ENCODE peak calls at places on chromosome 18, in ten cellular contexts. Z is HCT116, F is breast epithelium, A is spleen, Q is thyroid gland, R is body of pancreas, Y is A549, G is right lobe of liver, T is tibial nerve, M is lower leg skin. N is an unnamed sample.

GRCh38 chr18:41484069-41484468 is 471.0 kb upstream of the PIK3C3 start:
- DNase-seq in G (no peak), T (no peak), Q (no peak), Z (no peak), M (no peak), A (no peak), Y (no peak), R (peak), F (no peak), N (no peak)

GRCh38 chr18:61891874-61892273 is 933 bp downstream of the RNF152 start:
- DNase-seq in Z (no peak), G (no peak), Q (no peak), M (no peak), R (no peak), Y (no peak), A (no peak), T (no peak), F (no peak), N (no peak)

GRCh38 chr18:36031903-36032302 is 35.5 kb downstream of the RPRD1A start:
- DNase-seq in G (no peak), M (no peak), Y (no peak), A (no peak), T (no peak), Q (no peak), F (no peak), Z (no peak), R (no peak), N (no peak)

GRCh38 chr18:31721596-31721995 is 37.2 kb upstream of the B4GALT6 start:
- DNase-seq in Y (no peak), M (no peak), R (no peak), Z (no peak), G (no peak), T (no peak), F (no peak), A (no peak), Q (no peak), N (no peak)

GRCh38 chr18:69064063-69064462 is 266.2 kb downstream of the CCDC102B start:
- DNase-seq in F (no peak), Z (no peak), Y (no peak), A (no peak), Q (no peak), T (no peak), R (no peak), G (no peak), M (no peak), N (no peak)

GRCh38 chr18:43661570-43661969 is 384.3 kb upstream of the SYT4 start:
- DNase-seq in F (no peak), Z (no peak), Y (peak), M (no peak), T (no peak), R (peak), G (no peak), Q (peak), A (no peak), N (no peak)

GRCh38 chr18:55753643-55754255 is 165.8 kb upstream of the TCF4 start:
- DNase-seq in G (no peak), Z (no peak), M (no peak), Y (peak), R (no peak), Q (no peak), T (no peak), F (no peak), A (no peak), N (peak)

GRCh38 chr18:34028341-34028740 is 196.4 kb downstream of the NOL4 start:
- DNase-seq in Z (no peak), R (no peak), T (no peak), Q (no peak), A (no peak), M (no peak), F (no peak), Y (no peak), G (peak), N (no peak)

GRCh38 chr18:32879497-32879896 is 106.7 kb upstream of the KLHL14 start:
- DNase-seq in Z (no peak), R (no peak), A (no peak), G (no peak), T (no peak), M (no peak), Y (no peak), Q (no peak), F (no peak), N (no peak)

GRCh38 chr18:79404567-79404910 is 8.8 kb downstream of the NFATC1 start:
- DNase-seq in Z (no peak), M (no peak), Y (no peak), T (no peak), R (no peak), F (no peak), A (peak), Q (no peak), G (no peak), N (no peak)

GRCh38 chr18:79403723-79404566 is 8.2 kb downstream of the NFATC1 start:
- DNase-seq in G (peak), Q (no peak), Y (no peak), Z (no peak), R (no peak), M (no peak), A (peak), F (no peak), T (no peak), N (no peak)

GRCh38 chr18:79405019-79405780 is 9.5 kb downstream of the NFATC1 start:
- DNase-seq in Q (no peak), R (no peak), F (no peak), T (no peak), A (peak), Z (no peak), M (no peak), G (peak), Y (no peak), N (no peak)

GRCh38 chr18:79406708-79407107 is 11.0 kb downstream of the NFATC1 start:
- DNase-seq in F (no peak), M (no peak), R (no peak), Z (no peak), Q (no peak), A (peak), G (peak), T (no peak), Y (no peak), N (no peak)

DNA sequence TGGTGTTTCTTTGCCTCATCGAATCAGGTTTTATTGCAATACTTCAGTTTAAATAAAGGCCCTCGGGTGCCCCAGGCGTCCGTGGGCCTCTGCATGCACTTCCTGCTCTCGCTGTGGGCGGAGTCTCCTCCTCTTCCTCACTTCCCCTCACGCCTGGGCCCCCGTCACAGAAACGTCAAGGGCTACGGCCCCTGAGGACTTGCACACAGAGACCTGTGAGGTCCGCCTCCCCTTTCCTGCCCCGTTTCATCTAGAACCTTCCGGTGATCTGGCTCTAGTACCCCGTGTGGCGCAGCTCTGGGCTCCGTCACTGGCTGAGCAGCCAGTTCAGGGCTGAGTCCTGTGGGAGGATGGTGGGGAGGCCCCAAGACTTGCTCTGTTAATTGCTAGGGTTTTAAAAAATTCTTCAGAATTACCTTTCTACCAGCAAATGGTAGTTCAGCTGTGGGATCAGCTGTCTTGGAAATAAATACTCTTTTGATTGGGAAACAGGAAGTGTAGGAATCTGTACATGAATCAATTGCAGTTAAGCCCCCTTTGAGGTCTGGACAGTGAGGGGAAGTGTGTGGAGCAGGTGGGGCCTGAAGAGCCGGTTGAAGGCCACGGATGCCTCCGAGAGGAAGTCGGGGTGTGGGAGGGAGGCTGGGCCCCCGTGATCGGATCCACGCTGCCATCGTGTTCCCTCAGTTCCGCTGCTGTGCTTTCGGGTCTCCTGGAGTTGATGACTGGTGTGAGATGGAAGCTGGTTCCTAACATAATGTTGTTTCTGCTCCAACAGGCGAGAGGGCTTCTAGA is 10.2 kb downstream of the NFATC1 start:
- DNase-seq in T (no peak), Y (no peak), Z (no peak), Q (peak), A (peak), M (peak), F (no peak), R (peak), G (peak), N (no peak)
- TF ChIP-seq POLR2A in T (no peak), Y (no peak), Z (no peak), Q (peak), A (no peak), M (no peak), F (no peak), R (no peak), G (no peak), N (no peak)

DNA sequence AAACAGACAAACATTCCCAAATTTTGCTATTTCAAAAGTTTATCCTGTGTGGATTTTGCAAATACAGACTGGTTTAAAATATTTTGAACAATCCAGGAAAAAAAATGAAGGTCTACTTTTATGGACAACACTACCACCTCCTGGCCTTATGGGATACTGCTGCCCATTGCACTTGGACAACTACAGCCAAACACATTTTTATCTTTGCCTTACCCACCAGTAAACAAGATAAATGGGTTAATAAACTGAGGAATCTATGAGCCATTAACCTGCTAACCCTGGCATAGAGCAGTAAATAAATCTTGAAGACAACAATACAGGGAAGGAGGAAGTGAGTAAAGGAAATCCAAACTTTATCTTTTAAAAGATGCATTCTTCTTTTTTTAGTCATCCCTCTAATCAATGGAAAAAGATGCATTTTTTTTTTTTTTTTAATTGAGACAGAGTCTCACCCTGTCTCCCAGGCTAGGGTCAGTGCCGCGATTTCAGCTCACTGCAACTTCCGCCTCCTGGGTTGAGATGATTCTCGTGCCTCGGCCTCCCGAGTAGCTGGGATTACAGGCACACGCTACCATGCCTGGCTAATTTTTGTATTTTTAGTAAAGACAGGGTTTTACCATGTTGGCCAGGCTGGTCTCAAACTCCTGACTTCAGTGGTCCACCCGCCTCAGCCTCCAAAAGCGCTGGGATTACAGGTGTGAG is 2.1 kb upstream of the SPIRE1 start:
- DNase-seq in A (no peak), Z (peak), F (no peak), Y (peak), T (no peak), Q (peak), R (peak), M (no peak), G (no peak), N (peak)
- TF ChIP-seq POLR2A in A (no peak), Z (no peak), F (no peak), Y (no peak), T (no peak), Q (no peak), R (no peak), M (no peak), G (no peak), N (no peak)

GRCh38 chr18:9260388-9261380 is 73.9 kb upstream of the TWSG1 start:
- DNase-seq in G (no peak), R (no peak), T (no peak), Y (no peak), A (no peak), M (no peak), F (no peak), Z (no peak), Q (no peak), N (no peak)
- TF ChIP-seq POLR2A in G (no peak), R (no peak), T (no peak), Y (no peak), A (no peak), M (no peak), F (no peak), Z (no peak), Q (no peak), N (no peak)

DNA sequence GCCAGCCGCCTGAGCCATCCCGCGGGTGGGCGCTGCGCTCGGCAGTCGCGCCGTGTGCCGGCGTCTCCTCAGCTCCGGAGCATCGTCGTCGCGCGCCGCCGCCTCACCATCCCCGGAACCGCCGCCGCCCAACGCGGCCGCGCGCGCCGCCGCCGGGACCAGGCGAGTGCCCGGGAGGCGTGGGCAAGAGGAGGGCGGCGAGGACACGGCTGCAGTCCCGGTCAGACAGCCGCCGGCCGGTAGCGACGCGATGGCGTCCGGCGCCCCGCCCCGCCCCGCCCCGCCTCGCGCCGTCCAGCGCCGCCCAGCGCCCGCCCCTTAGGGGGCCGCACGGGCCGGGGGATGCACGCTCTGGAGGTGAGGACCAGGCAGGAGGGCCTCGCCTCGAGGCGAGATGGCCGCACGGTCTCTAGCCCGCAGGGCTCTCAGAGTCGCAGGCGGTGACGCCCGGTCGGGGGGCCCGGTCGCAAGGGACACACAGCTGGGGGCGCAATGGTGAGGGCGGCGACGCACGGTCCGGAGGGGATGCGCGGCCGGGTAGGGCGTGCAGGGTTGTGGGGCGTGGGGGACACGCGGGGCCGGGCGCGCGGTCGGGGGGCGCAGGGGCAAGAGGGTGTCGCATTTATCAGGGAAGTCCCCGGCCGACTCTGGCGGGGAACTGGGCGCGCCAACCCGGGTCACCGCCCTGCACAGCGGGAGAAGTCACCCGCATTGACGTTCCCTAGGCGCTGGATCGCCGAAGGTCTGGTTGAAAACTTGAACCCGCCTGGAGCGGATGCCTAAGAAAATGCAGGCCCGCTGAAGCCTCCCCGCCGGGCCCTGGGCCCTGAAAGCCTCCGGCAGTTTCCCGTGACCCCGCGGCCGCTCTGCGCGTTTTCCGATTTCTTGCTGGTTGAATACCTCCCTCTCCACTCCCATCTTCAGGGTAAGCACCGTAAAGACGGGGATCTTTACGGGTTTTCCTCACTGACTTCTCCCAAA is at the start of gene SPIRE1:
- DNase-seq in Y (peak), M (peak), A (peak), G (peak), T (peak), Z (no peak), Q (peak), F (peak), R (peak), N (peak)
- TF ChIP-seq POLR2A in Y (peak), M (no peak), A (no peak), G (peak), T (peak), Z (peak), Q (peak), F (no peak), R (peak), N (peak)

DNA sequence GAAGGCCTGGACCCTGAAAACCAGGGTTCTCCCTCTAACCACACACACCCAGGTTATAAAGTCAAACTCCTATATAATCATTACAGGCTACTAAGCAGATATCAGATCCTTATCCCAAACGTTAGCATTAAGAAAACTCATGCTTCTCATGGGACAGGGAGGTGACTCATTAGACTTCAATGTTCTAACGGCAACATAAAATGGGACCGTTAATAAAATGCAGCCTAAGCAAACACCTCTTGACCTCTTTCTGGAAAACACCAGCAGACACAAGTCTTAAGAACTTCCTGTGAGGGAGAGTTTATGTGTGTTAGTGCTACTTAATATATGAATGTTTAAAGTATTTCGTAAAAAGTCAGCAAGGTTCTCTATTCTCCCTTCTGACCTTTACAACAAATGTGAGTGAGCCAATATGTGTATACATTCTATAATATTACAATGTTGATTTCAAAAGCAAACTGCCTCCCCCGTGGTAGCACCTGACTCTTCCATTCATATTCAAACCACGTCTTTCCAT is 31.7 kb downstream of the LPIN2 start:
- DNase-seq in Q (no peak), G (no peak), Z (no peak), M (no peak), A (no peak), Y (peak), T (no peak), R (no peak), F (no peak), N (peak)
- TF ChIP-seq POLR2A in Q (no peak), G (no peak), Z (no peak), M (no peak), A (no peak), Y (no peak), T (no peak), R (no peak), F (no peak), N (no peak)

GRCh38 chr18:12929477-12930083 is 18.2 kb upstream of the SEH1L start:
- DNase-seq in G (no peak), T (no peak), Q (no peak), F (no peak), Y (no peak), Z (no peak), R (no peak), A (no peak), M (no peak), N (no peak)

GRCh38 chr18:12933323-12933722 is 14.5 kb upstream of the SEH1L start:
- DNase-seq in M (no peak), F (no peak), A (no peak), T (no peak), Y (no peak), Q (no peak), G (no peak), Z (no peak), R (no peak), N (no peak)

GRCh38 chr18:12939161-12939560 is 8.7 kb upstream of the SEH1L start:
- DNase-seq in M (no peak), F (no peak), G (no peak), Q (no peak), A (no peak), Z (no peak), Y (no peak), R (no peak), T (no peak), N (no peak)

GRCh38 chr18:12930908-12931307 is 16.9 kb upstream of the SEH1L start:
- DNase-seq in Z (no peak), Q (no peak), T (no peak), F (no peak), G (no peak), R (no peak), A (no peak), M (peak), Y (no peak), N (no peak)

GRCh38 chr18:12934454-12935071 is 13.2 kb upstream of the SEH1L start:
- DNase-seq in A (peak), F (peak), Z (peak), Q (peak), T (peak), R (peak), Y (peak), M (peak), G (peak), N (peak)
- TF ChIP-seq POLR2A in A (no peak), F (no peak), Z (no peak), Q (no peak), T (no peak), R (no peak), Y (no peak), M (no peak), G (no peak), N (no peak)

DNA sequence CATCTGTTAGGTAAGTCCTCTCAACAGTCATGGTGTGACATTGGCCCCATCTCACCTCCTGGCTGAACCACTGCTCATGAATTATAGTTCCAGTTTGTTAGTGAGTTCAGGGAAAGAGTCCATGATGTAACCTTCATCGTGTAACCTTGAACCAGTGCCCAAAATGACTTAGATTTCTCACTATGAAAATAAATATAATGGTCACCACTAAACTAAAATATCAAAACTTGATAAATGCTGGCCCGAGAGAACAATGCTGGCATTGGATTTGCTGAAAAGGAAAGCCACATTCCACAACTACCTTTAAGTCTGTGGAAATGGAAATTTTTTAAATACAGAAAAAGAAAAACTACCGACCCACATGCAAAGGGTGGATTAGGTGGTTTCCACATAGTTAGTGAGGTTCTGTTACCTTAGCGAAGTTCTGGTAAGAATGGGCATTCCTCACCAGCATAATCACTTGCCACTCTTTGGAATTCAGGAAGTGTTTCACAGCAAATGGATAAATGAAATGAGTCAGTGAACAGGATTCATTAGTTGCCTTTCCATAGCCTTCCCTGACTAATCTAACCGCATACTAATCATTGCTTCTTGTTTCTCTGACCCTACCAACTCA is 133.9 kb upstream of the CTAGE1 start:
- DNase-seq in T (no peak), Z (peak), M (no peak), R (peak), F (no peak), A (no peak), G (no peak), Y (peak), Q (no peak), N (peak)
- TF ChIP-seq POLR2A in T (no peak), Z (no peak), M (no peak), R (no peak), F (no peak), A (no peak), G (no peak), Y (no peak), Q (no peak), N (no peak)

N was measured in H54.